ENCODE peak calls at places on chromosomes 4 and X, in ten cellular contexts. M is tibial nerve, A is upper lobe of left lung, G is A549, Q is thyroid gland, N is breast epithelium, P is H1, S is spleen, U is prostate gland, O is HCT116. K is an unnamed sample.
A peak's percentile ranks its signal among the peaks of the same experiment; 100 is the strongest.

GRCh38 chr4:2047031-2047660 is 12.0 kb upstream of the NAT8L start:
- DNase-seq in M (no peak), A (no peak), G (no peak), Q (no peak), N (no peak), P (no peak), S (peak; percentile 65), U (peak; percentile 3), O (no peak), K (no peak)

GRCh38 chr4:89724716-89725115 is 112.2 kb downstream of the SNCA start:
- DNase-seq in M (no peak), A (no peak), G (no peak), Q (no peak), N (no peak), P (no peak), S (no peak), U (no peak), O (no peak), K (no peak)

GRCh38 chr4:176013466-176014247 is 52.0 kb upstream of the WDR17 start:
- DNase-seq in M (no peak), A (no peak), G (no peak), Q (no peak), N (no peak), P (no peak), S (no peak), U (no peak), O (no peak), K (no peak)

GRCh38 chrX:130805906-130806305 is 97.1 kb downstream of the ENOX2 start:
- DNase-seq in M (no peak), A (no peak), G (no peak), Q (no peak), N (no peak), P (no peak), S (no peak), U (no peak), O (no peak), K (no peak)

GRCh38 chr4:168632246-168632832 is 135.5 kb downstream of the PALLD start:
- DNase-seq in M (no peak), A (no peak), G (no peak), Q (no peak), N (no peak), P (no peak), S (no peak), U (no peak), O (no peak), K (no peak)

GRCh38 chrX:51866156-51866555 is 27.3 kb upstream of the MAGED1 start:
- DNase-seq in M (no peak), A (no peak), G (no peak), Q (no peak), N (no peak), P (no peak), S (no peak), U (no peak), O (no peak), K (no peak)

GRCh38 chr4:83917572-83917971 is 381.7 kb downstream of the GPAT3 start:
- DNase-seq in M (no peak), A (no peak), G (peak; percentile 46), Q (no peak), N (no peak), P (no peak), S (no peak), U (no peak), O (no peak), K (peak; percentile 26)

GRCh38 chr4:3263053-3263958 is 14.3 kb downstream of the MSANTD1 start:
- DNase-seq in M (no peak), A (peak; percentile 19), G (no peak), Q (peak; percentile 76), N (no peak), P (no peak), S (no peak), U (no peak), O (no peak), K (no peak)

GRCh38 chr4:2925931-2926860 is 37.0 kb downstream of the NOP14 start:
- DNase-seq in M (no peak), A (no peak), G (no peak), Q (no peak), N (no peak), P (no peak), S (peak; percentile 58), U (no peak), O (no peak), K (no peak)

GRCh38 chrX:140766024-140766611 is 56.6 kb downstream of the LINC00632 start:
- DNase-seq in M (peak; percentile 23), A (peak; percentile 22), G (peak; percentile 68), Q (peak; percentile 41), N (no peak), P (no peak), S (no peak), U (no peak), O (no peak), K (peak; percentile 11)

GRCh38 chrX:41600266-41600665 is 88.5 kb upstream of the GPR34 start:
- DNase-seq in M (no peak), A (no peak), G (no peak), Q (no peak), N (no peak), P (no peak), S (no peak), U (no peak), O (no peak), K (no peak)

GRCh38 chr4:10872833-10873517 is 188.4 kb upstream of the CLNK start:
- DNase-seq in M (no peak), A (no peak), G (no peak), Q (no peak), N (no peak), P (no peak), S (no peak), U (no peak), O (no peak), K (no peak)

GRCh38 chr4:87150498-87151261 is 69.7 kb downstream of the KLHL8 start:
- DNase-seq in M (no peak), A (no peak), G (peak; percentile 63), Q (peak; percentile 39), N (no peak), P (no peak), S (no peak), U (peak; percentile 72), O (peak; percentile 55), K (peak; percentile 85)
- TF ChIP-seq POLR2A in M (no peak), A (no peak), G (no peak), Q (no peak), N (no peak), P (no peak), S (no peak), U (no peak), O (no peak), K (no peak)

DNA sequence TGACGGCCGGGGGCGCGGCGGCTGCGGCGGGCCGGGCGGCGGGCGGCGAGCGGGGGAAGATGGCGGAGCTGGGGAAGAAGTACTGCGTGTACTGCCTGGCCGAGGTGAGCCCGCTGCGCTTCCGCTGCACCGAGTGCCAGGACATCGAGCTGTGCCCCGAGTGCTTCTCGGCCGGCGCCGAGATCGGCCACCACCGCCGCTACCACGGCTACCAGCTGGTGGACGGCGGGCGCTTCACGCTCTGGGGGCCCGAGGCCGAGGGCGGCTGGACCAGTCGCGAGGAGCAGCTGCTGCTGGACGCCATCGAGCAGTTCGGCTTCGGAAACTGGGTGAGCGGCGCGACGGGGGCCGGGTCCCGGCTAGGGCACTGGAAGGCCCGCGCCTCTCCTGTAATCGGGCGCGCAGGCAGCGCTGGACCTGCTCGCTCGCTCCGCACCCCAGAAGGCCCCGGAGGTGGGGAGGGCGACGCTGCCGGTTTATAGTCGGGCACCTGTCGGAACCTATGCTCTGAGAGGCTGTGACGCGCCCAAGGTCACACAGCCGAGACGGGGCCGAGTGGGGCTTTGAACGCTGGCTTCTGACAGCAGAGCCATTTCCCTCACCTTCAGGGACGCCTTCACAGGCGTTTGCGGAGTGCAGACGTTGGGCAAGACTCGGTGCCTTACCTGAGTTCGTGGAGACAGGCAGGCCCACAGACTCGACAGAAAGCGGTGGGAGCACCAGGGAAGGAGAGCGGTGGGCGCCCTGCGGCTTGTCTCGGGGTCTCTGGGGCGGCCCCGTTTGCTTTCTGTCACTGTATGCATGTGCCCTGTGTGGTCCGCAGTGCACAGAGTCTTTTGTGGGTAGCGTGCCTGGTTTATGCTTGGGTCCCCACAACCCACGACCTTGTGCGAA is 596 bp downstream of the TADA2B start:
- DNase-seq in M (no peak), A (peak; percentile 47), G (peak; percentile 22), Q (peak; percentile 42), N (no peak), P (no peak), S (peak; percentile 94), U (peak; percentile 12), O (no peak), K (peak; percentile 74)
- TF ChIP-seq POLR2A in M (no peak), A (no peak), G (no peak), Q (no peak), N (no peak), P (no peak), S (no peak), U (peak; percentile 31), O (no peak), K (peak; percentile 25)

DNA sequence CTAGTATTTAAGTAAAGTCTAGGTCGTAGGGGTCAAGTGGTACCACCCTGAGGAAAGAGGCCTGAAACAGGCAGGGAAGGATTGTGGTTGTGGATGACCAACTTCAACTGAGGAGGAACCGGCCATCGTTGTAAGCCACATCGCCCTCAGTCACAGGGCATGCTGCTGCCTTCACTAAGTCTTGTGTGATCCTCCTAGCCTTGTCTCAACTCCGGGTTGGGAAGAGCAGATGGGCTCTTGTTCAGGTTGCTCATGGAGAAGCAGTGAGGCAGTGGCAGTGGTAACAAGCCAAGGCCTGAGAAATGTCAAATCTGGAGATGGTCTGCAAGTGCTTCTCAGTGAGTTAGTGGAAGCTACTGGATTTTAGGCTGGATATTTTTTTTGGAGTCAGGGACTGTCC is 22.8 kb upstream of the NKX3-2 start:
- DNase-seq in M (no peak), A (no peak), G (no peak), Q (no peak), N (no peak), P (no peak), S (no peak), U (no peak), O (no peak), K (no peak)
- TF ChIP-seq POLR2A in M (no peak), A (no peak), G (no peak), Q (no peak), N (no peak), P (no peak), S (no peak), U (no peak), O (no peak), K (no peak)

GRCh38 chrX:154458954-154459829 is 1.1 kb downstream of the PLXNA3 start:
- DNase-seq in M (no peak), A (peak; percentile 56), G (no peak), Q (peak; percentile 68), N (no peak), P (no peak), S (no peak), U (peak; percentile 30), O (no peak), K (peak; percentile 47)
- TF ChIP-seq POLR2A in M (no peak), A (no peak), G (no peak), Q (no peak), N (no peak), P (no peak), S (no peak), U (peak; percentile 25), O (no peak), K (no peak)

K was measured in erythroblast.